ENCODE peak calls at places on chromosome 16, in five cellular contexts. One of them, this sample, is unnamed.

GRCh38 chr16:81401035-81401950 is 43.3 kb upstream of the CMIP start:
- DNase-seq in hepatocyte: no peak
- DNase-seq in CD8-positive, alpha-beta memory T cell: no peak
- DNase-seq in fibroblast of lung: peak
- DNase-seq in keratinocyte: no peak
- DNase-seq in this sample: no peak

GRCh38 chr16:1770328-1771071 is 843 bp downstream of the NME3 start:
- DNase-seq in keratinocyte: no peak
- DNase-seq in CD8-positive, alpha-beta memory T cell: peak
- DNase-seq in hepatocyte: peak
- DNase-seq in fibroblast of lung: peak
- DNase-seq in this sample: peak

GRCh38 chr16:16150117-16150877 is 73.0 kb downstream of the ABCC6 start:
- DNase-seq in keratinocyte: no peak
- DNase-seq in fibroblast of lung: peak
- DNase-seq in hepatocyte: peak
- DNase-seq in CD8-positive, alpha-beta memory T cell: no peak
- DNase-seq in this sample: peak

GRCh38 chr16:72637306-72637705 is 410.6 kb downstream of the ZFHX3 start:
- DNase-seq in fibroblast of lung: peak
- DNase-seq in hepatocyte: peak
- DNase-seq in CD8-positive, alpha-beta memory T cell: no peak
- DNase-seq in keratinocyte: no peak
- DNase-seq in this sample: no peak

GRCh38 chr16:65754799-65755691 is 611.4 kb upstream of the CDH5 start:
- DNase-seq in hepatocyte: peak
- DNase-seq in fibroblast of lung: peak
- DNase-seq in keratinocyte: no peak
- DNase-seq in CD8-positive, alpha-beta memory T cell: no peak
- DNase-seq in this sample: no peak

GRCh38 chr16:3934491-3935185 is 54.1 kb upstream of the CREBBP start:
- DNase-seq in hepatocyte: no peak
- DNase-seq in keratinocyte: no peak
- DNase-seq in fibroblast of lung: no peak
- DNase-seq in CD8-positive, alpha-beta memory T cell: no peak
- DNase-seq in this sample: peak

GRCh38 chr16:87554754-87555427 is 47.4 kb upstream of the JPH3 start:
- DNase-seq in fibroblast of lung: no peak
- DNase-seq in CD8-positive, alpha-beta memory T cell: no peak
- DNase-seq in hepatocyte: no peak
- DNase-seq in keratinocyte: no peak
- DNase-seq in this sample: no peak

GRCh38 chr16:4574919-4575705 is 19.0 kb downstream of the C16orf96 start:
- DNase-seq in hepatocyte: no peak
- DNase-seq in keratinocyte: no peak
- DNase-seq in CD8-positive, alpha-beta memory T cell: no peak
- DNase-seq in fibroblast of lung: no peak
- DNase-seq in this sample: peak

GRCh38 chr16:48478418-48478817 is 93.2 kb upstream of the SIAH1 start:
- DNase-seq in hepatocyte: no peak
- DNase-seq in CD8-positive, alpha-beta memory T cell: no peak
- DNase-seq in keratinocyte: no peak
- DNase-seq in fibroblast of lung: peak
- DNase-seq in this sample: peak

GRCh38 chr16:54815177-54815576 is 115.5 kb upstream of the IRX5 start:
- DNase-seq in CD8-positive, alpha-beta memory T cell: no peak
- DNase-seq in keratinocyte: no peak
- DNase-seq in hepatocyte: no peak
- DNase-seq in fibroblast of lung: no peak
- DNase-seq in this sample: no peak

GRCh38 chr16:20903116-20903888 is 2.7 kb downstream of the LYRM1 start:
- DNase-seq in fibroblast of lung: no peak
- DNase-seq in hepatocyte: no peak
- DNase-seq in keratinocyte: no peak
- DNase-seq in CD8-positive, alpha-beta memory T cell: no peak
- DNase-seq in this sample: no peak

GRCh38 chr16:79897444-79898146 is 297.1 kb upstream of the MAF start:
- DNase-seq in CD8-positive, alpha-beta memory T cell: no peak
- DNase-seq in hepatocyte: peak
- DNase-seq in fibroblast of lung: peak
- DNase-seq in keratinocyte: no peak
- DNase-seq in this sample: no peak

GRCh38 chr16:48434653-48435318 is 49.6 kb upstream of the SIAH1 start:
- DNase-seq in hepatocyte: peak
- DNase-seq in fibroblast of lung: peak
- DNase-seq in keratinocyte: no peak
- DNase-seq in CD8-positive, alpha-beta memory T cell: no peak
- DNase-seq in this sample: no peak

GRCh38 chr16:50472472-50472871 is 75.7 kb upstream of the NKD1 start:
- DNase-seq in hepatocyte: no peak
- DNase-seq in fibroblast of lung: no peak
- DNase-seq in keratinocyte: no peak
- DNase-seq in CD8-positive, alpha-beta memory T cell: no peak
- DNase-seq in this sample: no peak

GRCh38 chr16:56628486-56629035 is 3.0 kb downstream of the MT1E start:
- DNase-seq in CD8-positive, alpha-beta memory T cell: no peak
- DNase-seq in hepatocyte: no peak
- DNase-seq in fibroblast of lung: no peak
- DNase-seq in keratinocyte: no peak
- DNase-seq in this sample: no peak

GRCh38 chr16:2884041-2884451 is 1.0 kb downstream of the FLYWCH2 start:
- DNase-seq in CD8-positive, alpha-beta memory T cell: no peak
- DNase-seq in hepatocyte: no peak
- DNase-seq in keratinocyte: no peak
- DNase-seq in fibroblast of lung: no peak
- DNase-seq in this sample: no peak
- H3K27ac ChIP-seq in CD8-positive, alpha-beta memory T cell: peak
- H3K27ac ChIP-seq in hepatocyte: peak
- H3K27ac ChIP-seq in keratinocyte: no peak
- H3K27ac ChIP-seq in fibroblast of lung: peak
- H3K27ac ChIP-seq in this sample: no peak

DNA sequence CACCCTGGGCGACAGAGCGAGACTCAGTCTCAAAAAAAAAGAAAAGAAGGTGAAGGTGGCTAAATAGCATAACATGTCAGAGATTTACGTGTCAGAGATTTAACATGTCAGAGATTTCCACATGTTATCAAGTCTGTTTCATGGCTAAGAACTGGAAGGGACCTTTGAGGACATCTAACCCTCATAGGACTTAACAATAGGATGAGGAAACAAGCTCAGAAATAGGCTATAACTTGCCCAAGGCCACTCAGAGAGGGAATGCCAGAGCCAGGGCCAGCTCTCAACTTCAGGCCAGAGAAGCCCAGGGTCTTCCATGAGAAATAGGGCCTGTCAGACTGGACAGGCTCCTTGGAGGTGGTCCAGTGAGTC is 26.8 kb upstream of the ZNF629 start:
- DNase-seq in hepatocyte: peak
- DNase-seq in fibroblast of lung: peak
- DNase-seq in keratinocyte: no peak
- DNase-seq in CD8-positive, alpha-beta memory T cell: no peak
- DNase-seq in this sample: no peak
- H3K27ac ChIP-seq in hepatocyte: peak
- H3K27ac ChIP-seq in fibroblast of lung: peak
- H3K27ac ChIP-seq in keratinocyte: peak
- H3K27ac ChIP-seq in CD8-positive, alpha-beta memory T cell: peak
- H3K27ac ChIP-seq in this sample: no peak

DNA sequence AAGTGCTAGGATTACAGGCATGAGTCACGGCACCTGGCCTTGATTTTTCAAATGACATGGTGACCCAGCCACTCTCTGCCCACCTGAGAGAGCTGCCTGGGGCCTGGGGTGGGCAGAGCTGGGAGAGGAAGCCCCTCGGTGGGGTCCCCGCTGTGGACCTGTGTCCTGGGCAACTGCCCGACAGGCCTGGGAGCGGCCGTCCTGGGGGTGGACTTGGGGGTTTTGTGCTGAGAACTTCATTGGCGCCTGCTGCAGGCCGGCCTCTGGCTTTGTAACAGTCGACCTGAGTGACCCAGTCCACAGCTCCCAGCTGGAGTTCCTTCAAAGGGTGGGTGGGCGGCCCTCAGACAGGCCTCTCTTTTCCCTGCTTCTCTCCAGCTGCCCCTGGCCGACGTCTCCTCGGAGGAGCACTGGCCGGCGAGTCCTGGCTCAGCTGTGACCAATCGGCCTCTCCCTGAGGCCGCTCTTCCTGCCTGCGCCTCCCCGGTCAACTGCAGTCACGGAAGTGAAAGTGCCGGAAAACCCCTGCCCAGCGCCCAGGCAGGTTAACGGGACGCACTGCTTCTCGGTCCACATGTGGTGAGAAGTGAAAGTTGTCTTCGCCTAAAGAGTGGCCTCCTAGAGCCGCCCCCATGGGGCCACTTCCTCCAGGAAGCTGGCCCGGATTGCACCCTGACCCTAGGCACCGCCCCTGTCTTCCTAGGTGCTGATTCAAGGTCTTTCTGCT is 5.5 kb downstream of the CBFA2T3 start:
- DNase-seq in fibroblast of lung: no peak
- DNase-seq in keratinocyte: no peak
- DNase-seq in CD8-positive, alpha-beta memory T cell: no peak
- DNase-seq in hepatocyte: no peak
- DNase-seq in this sample: no peak
- H3K27ac ChIP-seq in fibroblast of lung: no peak
- H3K27ac ChIP-seq in keratinocyte: no peak
- H3K27ac ChIP-seq in CD8-positive, alpha-beta memory T cell: no peak
- H3K27ac ChIP-seq in hepatocyte: no peak
- H3K27ac ChIP-seq in this sample: no peak

GRCh38 chr16:53055603-53056527 is 1.1 kb downstream of the CHD9 start:
- DNase-seq in fibroblast of lung: peak
- DNase-seq in hepatocyte: peak
- DNase-seq in keratinocyte: no peak
- DNase-seq in CD8-positive, alpha-beta memory T cell: no peak
- DNase-seq in this sample: peak

GRCh38 chr16:53054670-53055485 is at the start of gene CHD9:
- DNase-seq in keratinocyte: no peak
- DNase-seq in hepatocyte: peak
- DNase-seq in CD8-positive, alpha-beta memory T cell: peak
- DNase-seq in fibroblast of lung: peak
- DNase-seq in this sample: peak

GRCh38 chr16:53056528-53056881 is 1.7 kb downstream of the CHD9 start:
- DNase-seq in hepatocyte: no peak
- DNase-seq in keratinocyte: no peak
- DNase-seq in CD8-positive, alpha-beta memory T cell: no peak
- DNase-seq in fibroblast of lung: peak
- DNase-seq in this sample: no peak

GRCh38 chr16:53052519-53053501 is at the start of gene CHD9NB:
- DNase-seq in CD8-positive, alpha-beta memory T cell: no peak
- DNase-seq in keratinocyte: peak
- DNase-seq in hepatocyte: peak
- DNase-seq in fibroblast of lung: peak
- DNase-seq in this sample: peak

GRCh38 chr16:53053967-53054669 is 673 bp upstream of the CHD9 start:
- DNase-seq in keratinocyte: no peak
- DNase-seq in CD8-positive, alpha-beta memory T cell: no peak
- DNase-seq in fibroblast of lung: peak
- DNase-seq in hepatocyte: peak
- DNase-seq in this sample: no peak
- H3K27ac ChIP-seq in keratinocyte: peak
- H3K27ac ChIP-seq in CD8-positive, alpha-beta memory T cell: peak
- H3K27ac ChIP-seq in fibroblast of lung: peak
- H3K27ac ChIP-seq in hepatocyte: peak
- H3K27ac ChIP-seq in this sample: no peak